ENCODE peak calls at places on chromosome 19, in ten cellular contexts. X is tibial nerve; L is GM12878; H is AG10803; W is CD8-positive, alpha-beta memory T cell; O is lower leg skin; E is CD4-positive, alpha-beta memory T cell; T is fibroblast of the aortic adventitia; R is IMR-90; J is spleen. C is an unnamed sample.

GRCh38 chr19:4172861-4173473 is 9.4 kb downstream of the SIRT6 start:
- DNase-seq in E (peak; percentile 73), O (no peak), T (peak; percentile 22), X (peak; percentile 21), W (peak; percentile 57), J (peak; percentile 84), H (peak; percentile 11), L (no peak), R (peak; percentile 14), C (no peak)

GRCh38 chr19:45637890-45638667 is 1.1 kb downstream of the EML2 start:
- DNase-seq in E (no peak), O (no peak), X (no peak), L (no peak), W (no peak), T (peak; percentile 32), J (no peak), R (peak; percentile 48), H (peak; percentile 43), C (no peak)

GRCh38 chr19:16355293-16356043 is 30.8 kb downstream of the KLF2 start:
- DNase-seq in X (no peak), H (no peak), E (no peak), L (no peak), J (peak; percentile 85), W (no peak), O (no peak), R (no peak), T (no peak), C (no peak)

GRCh38 chr19:2230807-2231533 is 5.2 kb downstream of the PLEKHJ1 start:
- DNase-seq in E (no peak), H (no peak), X (no peak), L (no peak), O (no peak), W (no peak), T (no peak), R (no peak), J (no peak), C (no peak)

GRCh38 chr19:18279266-18279515 is 2.2 kb downstream of the JUND start:
- DNase-seq in E (no peak), X (no peak), W (no peak), O (no peak), R (no peak), J (no peak), T (no peak), L (no peak), H (no peak), C (no peak)

GRCh38 chr19:10760268-10760944 is 42.5 kb downstream of the DNM2 start:
- DNase-seq in J (no peak), T (no peak), O (no peak), L (no peak), H (no peak), R (no peak), X (no peak), W (peak; percentile 29), E (no peak), C (peak; percentile 78)

GRCh38 chr19:3162418-3163229 is 15.9 kb upstream of the S1PR4 start:
- DNase-seq in T (no peak), L (no peak), E (no peak), W (no peak), O (no peak), H (peak; percentile 16), X (no peak), R (no peak), J (no peak), C (peak; percentile 51)

GRCh38 chr19:2166741-2167738 is 3.3 kb downstream of the DOT1L start:
- DNase-seq in T (peak; percentile 85), L (no peak), E (no peak), X (peak; percentile 61), J (peak; percentile 88), O (peak; percentile 66), W (no peak), H (peak; percentile 83), R (peak; percentile 67), C (peak; percentile 61)

GRCh38 chr19:57708641-57709354 is at the start of gene ZNF154:
- DNase-seq in X (no peak), J (peak; percentile 84), R (peak; percentile 67), H (peak; percentile 57), W (no peak), E (peak; percentile 40), O (no peak), T (peak; percentile 66), L (no peak), C (peak; percentile 76)

GRCh38 chr19:57712222-57712621 is 3.2 kb upstream of the ZNF154 start:
- DNase-seq in W (no peak), H (no peak), J (no peak), R (no peak), E (no peak), L (no peak), T (no peak), X (no peak), O (no peak), C (no peak)

GRCh38 chr19:57701625-57702024 is 7.4 kb downstream of the ZNF154 start:
- DNase-seq in H (no peak), R (no peak), W (no peak), E (no peak), O (no peak), L (no peak), J (no peak), T (no peak), X (no peak), C (no peak)

GRCh38 chr19:57709616-57710015 is 612 bp upstream of the ZNF154 start:
- DNase-seq in O (no peak), J (no peak), T (no peak), R (no peak), E (no peak), X (no peak), W (no peak), H (no peak), L (no peak), C (no peak)

DNA sequence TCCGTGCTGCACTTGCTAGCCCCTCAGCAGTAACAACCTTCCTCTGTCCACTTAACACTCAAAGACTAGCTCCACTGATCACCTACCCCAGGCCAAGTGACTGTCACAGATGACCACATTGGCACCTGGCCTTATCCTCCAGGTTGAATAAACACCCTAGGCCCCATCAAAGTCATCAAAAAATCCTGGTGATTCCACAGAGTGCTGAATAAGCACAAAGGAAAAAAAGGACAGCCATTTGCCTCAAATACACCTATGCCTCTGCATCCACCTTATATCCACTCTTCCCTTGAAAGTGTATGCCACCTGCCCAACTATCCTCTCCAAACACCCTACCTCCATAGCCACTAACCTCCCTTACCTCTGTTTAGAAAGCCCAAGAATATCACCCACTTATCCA is 2.7 kb downstream of the ZNF154 start:
- DNase-seq in E (no peak), X (no peak), J (no peak), T (no peak), W (no peak), H (no peak), O (no peak), R (no peak), L (no peak), C (no peak)
- H3K4me3 ChIP-seq in E (no peak overlapping the region), X (no peak overlapping the region), J (no peak overlapping the region), T (no peak overlapping the region), W (no peak overlapping the region), H (no peak overlapping the region), O (no peak overlapping the region), R (no peak overlapping the region), L (no peak overlapping the region), C (no peak overlapping the region)

GRCh38 chr19:43439183-43440063 is 24.7 kb downstream of the TEX101 start:
- DNase-seq in H (peak; percentile 91), J (no peak), W (peak; percentile 23), R (no peak), L (no peak), T (peak; percentile 80), E (peak; percentile 75), X (no peak), O (no peak), C (peak; percentile 21)

GRCh38 chr19:43437712-43438111 is 23.0 kb downstream of the TEX101 start:
- DNase-seq in R (no peak), L (no peak), X (no peak), J (no peak), T (no peak), O (no peak), H (no peak), E (no peak), W (no peak), C (no peak)

GRCh38 chr19:43435775-43436174 is 21.1 kb downstream of the TEX101 start:
- DNase-seq in J (no peak), W (no peak), R (no peak), O (no peak), T (no peak), X (no peak), E (no peak), H (no peak), L (no peak), C (no peak)

GRCh38 chr19:43441736-43442135 is 23.7 kb downstream of the LYPD3 start:
- DNase-seq in X (no peak), E (no peak), J (no peak), O (no peak), R (no peak), T (no peak), L (no peak), H (no peak), W (no peak), C (no peak)

DNA sequence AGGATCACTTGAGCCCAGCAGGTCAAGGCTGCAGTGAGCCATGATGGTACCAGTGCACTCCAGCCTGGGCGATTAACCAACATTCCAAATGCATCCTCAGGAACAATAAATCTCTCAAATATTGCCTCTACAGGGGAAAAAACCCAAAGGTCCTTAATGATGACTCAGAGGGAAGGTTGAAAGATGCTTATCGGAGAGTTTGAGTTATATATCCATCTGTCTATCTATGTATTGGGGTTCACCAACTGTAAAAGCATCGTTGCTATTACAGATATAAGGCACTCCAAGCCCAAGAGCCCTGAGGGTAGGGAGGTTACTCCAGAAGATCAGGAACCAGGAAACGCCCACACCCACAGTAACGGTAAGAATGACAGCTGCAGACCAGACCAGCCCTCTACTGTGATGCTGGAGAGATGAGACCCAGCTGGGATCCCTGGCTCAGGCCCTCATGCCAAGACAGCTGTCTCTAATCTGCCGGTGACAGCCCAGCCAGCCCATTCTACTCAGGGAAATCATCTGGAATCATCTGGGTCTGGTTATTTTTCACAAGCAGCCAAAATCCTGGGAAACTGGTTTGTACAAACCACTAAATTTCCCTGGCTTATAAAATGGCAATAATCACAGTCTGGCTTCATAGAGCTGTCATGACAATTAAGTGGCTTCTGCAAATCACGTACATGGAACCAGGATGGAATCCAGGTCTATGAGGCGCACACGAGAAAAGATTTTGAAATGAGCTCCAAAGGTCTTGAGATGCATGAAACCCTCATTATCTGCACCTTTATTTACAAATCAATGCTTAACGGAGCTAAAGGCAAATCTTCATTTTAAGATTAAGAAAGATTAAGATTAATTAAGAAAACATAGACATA is 23.8 kb downstream of the TEX101 start:
- DNase-seq in O (peak; percentile 56), L (no peak), R (peak; percentile 67), E (no peak), J (no peak), X (no peak), H (peak; percentile 99), W (no peak), T (peak; percentile 97), C (no peak)
- H3K4me3 ChIP-seq in O (no peak overlapping the region), L (no peak overlapping the region), R (no peak overlapping the region), E (no peak overlapping the region), J (no peak overlapping the region), X (no peak overlapping the region), H (no peak overlapping the region), W (peak overlapping the region; percentile 68), T (no peak overlapping the region), C (no peak overlapping the region)

DNA sequence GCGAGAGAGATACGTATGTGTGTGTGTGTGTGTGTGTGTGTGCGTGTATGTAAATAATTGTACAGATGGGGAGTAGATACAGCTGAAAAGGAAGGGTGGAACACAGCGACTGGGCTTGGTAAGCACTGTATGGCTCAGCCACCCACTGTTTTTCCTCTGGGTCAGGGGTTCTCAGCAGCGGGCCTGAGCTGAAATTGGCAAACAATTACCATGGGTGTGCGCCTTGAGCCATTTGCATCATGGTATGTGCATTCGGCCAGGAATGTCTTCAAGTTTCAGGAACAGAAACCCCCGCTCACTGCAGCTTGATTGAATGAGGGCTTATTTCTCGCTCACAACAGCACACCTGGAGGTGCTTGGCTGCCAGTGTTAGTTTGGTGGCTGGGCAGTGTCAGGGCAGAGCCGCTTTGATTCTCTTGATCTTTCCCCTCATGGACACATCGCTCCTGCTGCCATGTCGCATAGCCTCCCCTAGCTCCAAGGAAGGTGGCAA is 126.7 kb downstream of the SIPA1L3 start:
- DNase-seq in T (no peak), X (no peak), W (no peak), R (no peak), E (no peak), H (no peak), L (peak; percentile 81), J (peak; percentile 76), O (no peak), C (peak; percentile 91)
- H3K4me3 ChIP-seq in T (no peak overlapping the region), X (no peak overlapping the region), W (no peak overlapping the region), R (no peak overlapping the region), E (no peak overlapping the region), H (no peak overlapping the region), L (peak overlapping the region; percentile 11), J (no peak overlapping the region), O (no peak overlapping the region), C (peak overlapping the region; percentile 31)

GRCh38 chr19:28859811-28860210 is 353.1 kb downstream of the UQCRFS1 start:
- DNase-seq in X (no peak), T (no peak), L (no peak), E (no peak), J (no peak), H (no peak), R (no peak), W (no peak), O (no peak), C (peak; percentile 48)
- H3K4me3 ChIP-seq in X (no peak overlapping the region), T (no peak overlapping the region), L (no peak overlapping the region), E (no peak overlapping the region), J (no peak overlapping the region), H (no peak overlapping the region), R (no peak overlapping the region), W (no peak overlapping the region), O (no peak overlapping the region), C (no peak overlapping the region)